ENCODE peak calls at places on chromosomes 13 and 19, in five cellular contexts. M, K, S, O and X are unnamed samples.
A peak's percentile ranks its signal among the peaks of the same experiment; 100 is the strongest.

GRCh38 chr19:34118879-34119748 is 53.2 kb upstream of the LSM14A start:
- DNase-seq in M (no peak), K (no peak), S (no peak), O (no peak), X (no peak)

GRCh38 chr19:44754743-44755066 is 6.2 kb downstream of the BCL3 start:
- DNase-seq in M (no peak), K (no peak), S (no peak), O (no peak), X (no peak)

GRCh38 chr19:3693030-3693925 is 7.0 kb downstream of the PIP5K1C start:
- DNase-seq in M (no peak), K (no peak), S (no peak), O (no peak), X (no peak)

GRCh38 chr13:40777957-40778235 is 6.9 kb upstream of the MRPS31 start:
- DNase-seq in M (no peak), K (no peak), S (no peak), O (no peak), X (no peak)

GRCh38 chr19:41426952-41427646 is at the start of gene B3GNT8:
- DNase-seq in M (peak; percentile 86), K (no peak), S (peak; percentile 10), O (peak; percentile 94), X (no peak)

GRCh38 chr19:33938821-33939220 is 142.2 kb downstream of the KCTD15 start:
- DNase-seq in M (no peak), K (no peak), S (no peak), O (no peak), X (no peak)

GRCh38 chr19:17184381-17184841 is 30.7 kb upstream of the USE1 start:
- DNase-seq in M (no peak), K (no peak), S (no peak), O (no peak), X (peak; percentile 18)

GRCh38 chr13:48160879-48161278 is 66.0 kb upstream of the MED4 start:
- DNase-seq in M (no peak), K (no peak), S (no peak), O (no peak), X (peak; percentile 40)

GRCh38 chr19:10764340-10764894 is 46.5 kb downstream of the DNM2 start:
- DNase-seq in M (no peak), K (peak; percentile 63), S (no peak), O (peak; percentile 68), X (no peak)

GRCh38 chr13:101018720-101019119 is 344.1 kb upstream of the TMTC4 start:
- DNase-seq in M (no peak), K (no peak), S (no peak), O (no peak), X (no peak)

GRCh38 chr19:7636691-7637373 is at the start of gene STXBP2:
- DNase-seq in M (no peak), K (no peak), S (peak; percentile 92), O (peak; percentile 85), X (peak; percentile 30)

GRCh38 chr13:45654633-45655349 is 39.3 kb upstream of the ERICH6B start:
- DNase-seq in M (no peak), K (peak; percentile 21), S (no peak), O (no peak), X (no peak)

GRCh38 chr19:53172892-53173291 is 14.0 kb upstream of the ZNF347 start:
- DNase-seq in M (no peak), K (no peak), S (no peak), O (no peak), X (no peak)

GRCh38 chr13:30312859-30313258 is 5.5 kb upstream of the KATNAL1 start:
- DNase-seq in M (no peak), K (no peak), S (no peak), O (no peak), X (no peak)

GRCh38 chr19:48006762-48007161 is 12.3 kb downstream of the ELSPBP1 start:
- DNase-seq in M (no peak), K (no peak), S (no peak), O (no peak), X (no peak)

GRCh38 chr13:110227864-110228643 is 78.9 kb downstream of the COL4A1 start:
- DNase-seq in M (no peak), K (peak; percentile 46), S (no peak), O (no peak), X (no peak)

GRCh38 chr19:18122424-18122823 is 24.8 kb downstream of the MAST3 start:
- DNase-seq in M (no peak), K (no peak), S (no peak), O (no peak), X (peak; percentile 65)

GRCh38 chr19:49438261-49438660 is 3.1 kb downstream of the SLC17A7 start:
- DNase-seq in M (no peak), K (peak; percentile 93), S (no peak), O (no peak), X (peak; percentile 58)

GRCh38 chr13:22964245-22964966 is 216.4 kb upstream of the SGCG start:
- DNase-seq in M (no peak), K (no peak), S (no peak), O (no peak), X (no peak)

GRCh38 chr19:4707322-4707721 is 16.3 kb downstream of the DPP9 start:
- DNase-seq in M (peak; percentile 61), K (no peak), S (no peak), O (no peak), X (peak; percentile 34)

GRCh38 chr13:60959427-60959826 is 456.2 kb downstream of the PCDH20 start:
- DNase-seq in M (no peak), K (no peak), S (no peak), O (no peak), X (no peak)

GRCh38 chr13:109146912-109147624 is 517.7 kb downstream of the MYO16 start:
- DNase-seq in M (peak; percentile 67), K (no peak), S (no peak), O (no peak), X (no peak)